ENCODE peak calls at places on chromosomes 16 and 17, in four cellular contexts. S, P, U and E are unnamed samples.

GRCh38 chr16:57145046-57145963 is 40.5 kb downstream of the PSME3IP1 start:
- DNase-seq in S (no peak), P (no peak), U (peak), E (no peak)

GRCh38 chr17:13704333-13704732 is 102.6 kb upstream of the HS3ST3A1 start:
- DNase-seq in S (no peak), P (no peak), U (no peak), E (peak)

GRCh38 chr16:70680495-70681381 is 5.1 kb downstream of the MTSS2 start:
- DNase-seq in S (no peak), P (no peak), U (no peak), E (no peak)

GRCh38 chr16:88978608-88979346 is 1.8 kb upstream of the CBFA2T3 start:
- DNase-seq in S (no peak), P (no peak), U (no peak), E (no peak)

GRCh38 chr17:82332669-82333278 is 792 bp downstream of the SECTM1 start:
- DNase-seq in S (peak), P (no peak), U (peak), E (peak)

GRCh38 chr17:46874906-46875305 is 23.5 kb downstream of the WNT9B start:
- DNase-seq in S (no peak), P (no peak), U (no peak), E (no peak)

GRCh38 chr16:68194263-68194662 is 41.7 kb downstream of the ESRP2 start:
- DNase-seq in S (no peak), P (no peak), U (no peak), E (no peak)

GRCh38 chr17:58783380-58783779 is 27.7 kb downstream of the PPM1E start:
- DNase-seq in S (no peak), P (no peak), U (peak), E (peak)

GRCh38 chr16:88772871-88773811 is 11.9 kb downstream of the PIEZO1 start:
- DNase-seq in S (no peak), P (no peak), U (peak), E (no peak)

DNA sequence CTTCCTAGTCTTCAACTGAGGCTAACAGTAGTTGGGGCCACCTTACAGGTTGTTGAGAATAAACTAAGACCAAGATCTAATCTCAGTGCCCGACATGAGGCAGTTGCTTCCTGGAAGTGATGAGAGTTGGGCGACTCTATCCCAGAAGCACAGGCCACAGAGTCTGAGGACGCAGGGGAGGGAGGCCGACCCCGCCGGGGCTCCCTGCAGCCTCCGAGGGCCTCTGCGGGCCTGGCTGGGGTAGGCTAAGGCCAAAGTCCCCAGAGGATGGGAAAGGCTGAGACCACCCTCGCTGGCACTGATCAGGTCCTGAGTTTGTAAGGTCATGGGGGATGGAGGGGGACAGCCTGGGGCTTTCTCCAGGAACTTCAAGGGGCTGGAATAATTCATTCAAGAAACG is 74.0 kb downstream of the ENGASE start:
- DNase-seq in S (no peak), P (no peak), U (no peak), E (no peak)
- TF ChIP-seq CTCF in S (no peak), P (no peak), U (no peak), E (no peak)

GRCh38 chr16:20363191-20363590 is 10.7 kb upstream of the UMOD start:
- DNase-seq in S (no peak), P (no peak), U (no peak), E (no peak)

GRCh38 chr16:20355114-20355782 is 2.7 kb upstream of the UMOD start:
- DNase-seq in S (no peak), P (no peak), U (no peak), E (no peak)

GRCh38 chr16:20364051-20364450 is 11.5 kb upstream of the UMOD start:
- DNase-seq in S (no peak), P (no peak), U (no peak), E (no peak)

GRCh38 chr16:20359997-20360396 is 7.5 kb upstream of the UMOD start:
- DNase-seq in S (no peak), P (no peak), U (no peak), E (no peak)
- TF ChIP-seq CTCF in S (peak), P (no peak), U (no peak), E (no peak)

GRCh38 chr17:74960739-74961342 is 11.7 kb downstream of the HID1 start:
- DNase-seq in S (no peak), P (no peak), U (peak), E (peak)
- TF ChIP-seq CTCF in S (no peak), P (no peak), U (peak), E (peak)

GRCh38 chr16:65789546-65789945 is 576.9 kb upstream of the CDH5 start:
- DNase-seq in S (no peak), P (no peak), U (no peak), E (no peak)

GRCh38 chr16:65790768-65791167 is 575.7 kb upstream of the CDH5 start:
- DNase-seq in S (no peak), P (no peak), U (no peak), E (no peak)

GRCh38 chr16:65786916-65787315 is 579.6 kb upstream of the CDH5 start:
- DNase-seq in S (no peak), P (no peak), U (peak), E (no peak)

GRCh38 chr16:65789148-65789545 is 577.3 kb upstream of the CDH5 start:
- DNase-seq in S (no peak), P (no peak), U (no peak), E (no peak)

DNA sequence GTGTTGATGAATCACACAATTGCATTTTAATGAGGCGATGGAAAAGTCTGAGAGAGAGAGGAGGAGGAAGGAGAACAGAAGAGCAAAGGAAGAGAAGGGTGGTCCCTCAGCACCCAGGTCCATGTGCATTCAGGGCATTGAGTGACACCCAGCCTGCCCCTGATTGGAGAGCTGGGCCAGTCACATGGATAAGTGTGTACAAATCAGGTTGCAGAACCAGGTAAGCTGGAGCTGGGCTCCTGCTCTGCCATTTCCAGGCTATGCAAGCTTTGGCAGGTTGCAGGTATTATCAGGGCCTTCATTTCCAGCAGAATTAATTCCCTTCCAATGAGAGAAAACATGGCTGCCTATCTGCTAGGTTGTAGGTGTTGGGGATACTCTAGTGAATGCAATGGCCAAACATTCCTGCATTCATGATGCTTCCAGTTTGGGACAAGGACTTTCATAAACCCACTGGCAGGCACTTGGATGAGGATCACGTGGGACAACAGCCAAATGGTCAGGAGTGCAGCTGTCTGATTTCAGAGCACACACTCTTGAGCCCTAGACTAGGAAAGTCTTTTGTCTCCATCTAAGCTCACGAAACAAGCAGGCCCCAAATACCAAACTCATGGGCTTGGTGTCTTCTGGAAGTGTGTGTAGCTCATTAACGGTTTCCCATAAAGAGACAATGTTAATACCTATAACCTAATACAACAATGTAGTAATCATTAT is 577.9 kb upstream of the CDH5 start:
- DNase-seq in S (no peak), P (no peak), U (no peak), E (no peak)
- TF ChIP-seq CTCF in S (no peak), P (no peak), U (no peak), E (no peak)

GRCh38 chr16:4136229-4136813 is 20.1 kb upstream of the ADCY9 start:
- DNase-seq in S (no peak), P (no peak), U (no peak), E (peak)
- TF ChIP-seq CTCF in S (no peak), P (no peak), U (no peak), E (no peak)

GRCh38 chr16:54432481-54433229 is 146.1 kb upstream of the IRX3 start:
- DNase-seq in S (no peak), P (no peak), U (no peak), E (no peak)
- TF ChIP-seq CTCF in S (no peak), P (no peak), U (no peak), E (no peak)

GRCh38 chr16:75222271-75222783 is 3.5 kb downstream of the CTRB1 start:
- DNase-seq in S (no peak), P (no peak), U (no peak), E (no peak)
- TF ChIP-seq CTCF in S (no peak), P (no peak), U (no peak), E (no peak)

GRCh38 chr16:10892782-10893181 is 15.8 kb downstream of the CIITA start:
- DNase-seq in S (no peak), P (no peak), U (no peak), E (no peak)
- TF ChIP-seq CTCF in S (no peak), P (no peak), U (no peak), E (no peak)

GRCh38 chr17:2484876-2485275 is 26.8 kb downstream of the METTL16 start:
- DNase-seq in S (no peak), P (no peak), U (no peak), E (peak)
- TF ChIP-seq CTCF in S (no peak), P (no peak), U (no peak), E (no peak)